ENCODE peak calls at places on chromosomes 11 and 22, in seven cellular contexts. C is CD8-positive, alpha-beta memory T cell; L is GM23248; R is HCT116; I is CD4-positive, alpha-beta memory T cell; Q is adrenal gland; N is HepG2. E is an unnamed sample. For H3K9me3, the result is how much of the 10 kb centered on the place peaks cover.

GRCh38 chr22:19146215-19146968 is 1.9 kb upstream of the ESS2 start:
- DNase-seq in C (no peak), R (no peak), L (no peak), Q (no peak), I (no peak), N (peak), E (no peak)

GRCh38 chr22:38164578-38164953 is 17.1 kb downstream of the PLA2G6 start:
- DNase-seq in Q (no peak), R (no peak), I (no peak), C (no peak), N (no peak), L (no peak), E (no peak)

GRCh38 chr11:33660962-33661361 is 39.7 kb downstream of the C11orf91 start:
- DNase-seq in R (no peak), I (no peak), L (no peak), N (no peak), Q (no peak), C (no peak), E (no peak)

GRCh38 chr11:119460582-119460981 is 37.6 kb upstream of the THY1 start:
- DNase-seq in Q (no peak), I (no peak), L (peak), C (no peak), N (no peak), R (no peak), E (no peak)

GRCh38 chr22:39936523-39937145 is 23.6 kb upstream of the TMA7B start:
- DNase-seq in N (no peak), C (no peak), R (no peak), I (no peak), Q (no peak), L (no peak), E (no peak)

GRCh38 chr11:131859811-131860210 is 489.4 kb downstream of the NTM start:
- DNase-seq in R (no peak), Q (no peak), I (no peak), L (peak), C (no peak), N (no peak), E (no peak)

GRCh38 chr22:46084943-46085830 is 65.1 kb upstream of the PPARA start:
- DNase-seq in R (no peak), I (no peak), Q (peak), C (peak), L (peak), N (no peak), E (no peak)

GRCh38 chr22:26401726-26402125 is 27.3 kb upstream of the ASPHD2 start:
- DNase-seq in L (no peak), C (no peak), I (no peak), R (peak), N (no peak), Q (no peak), E (no peak)

GRCh38 chr11:133988686-133989410 is 32.1 kb upstream of the IGSF9B start:
- DNase-seq in R (no peak), I (no peak), C (no peak), N (no peak), L (no peak), Q (no peak), E (no peak)

GRCh38 chr11:102360681-102361080 is 13.7 kb downstream of the BIRC2 start:
- DNase-seq in L (no peak), I (peak), R (no peak), Q (no peak), N (no peak), C (no peak), E (no peak)

GRCh38 chr22:43990044-43990443 is 34.1 kb upstream of the PARVB start:
- DNase-seq in L (no peak), Q (no peak), R (no peak), C (no peak), I (no peak), N (no peak), E (no peak)

DNA sequence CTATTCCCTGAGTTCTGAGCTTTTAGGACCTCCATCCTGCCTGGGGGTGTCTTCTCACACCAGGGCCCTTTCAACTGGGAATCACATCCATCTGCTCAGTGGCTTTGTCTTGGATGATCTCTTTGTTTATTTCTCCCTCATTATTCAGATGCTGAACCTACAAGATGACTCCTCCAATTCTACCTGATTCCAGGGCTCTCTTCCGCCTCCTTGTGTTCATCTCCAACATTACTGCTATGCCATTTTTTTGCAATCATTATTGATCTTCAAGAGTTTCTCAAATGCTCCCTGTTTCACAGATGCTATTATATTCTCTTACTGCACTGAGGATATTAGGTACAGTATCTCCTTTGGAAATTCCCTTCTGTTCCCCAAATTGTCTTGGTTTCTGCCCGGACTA is 307.7 kb downstream of the SHANK2 start:
- DNase-seq in Q (no peak), I (no peak), L (no peak), C (no peak), N (no peak), R (no peak), E (no peak)
- H3K9me3 ChIP-seq in Q (under half), I (under half), L (under half), C (under half), N (under half), R (under half), E (under half)

DNA sequence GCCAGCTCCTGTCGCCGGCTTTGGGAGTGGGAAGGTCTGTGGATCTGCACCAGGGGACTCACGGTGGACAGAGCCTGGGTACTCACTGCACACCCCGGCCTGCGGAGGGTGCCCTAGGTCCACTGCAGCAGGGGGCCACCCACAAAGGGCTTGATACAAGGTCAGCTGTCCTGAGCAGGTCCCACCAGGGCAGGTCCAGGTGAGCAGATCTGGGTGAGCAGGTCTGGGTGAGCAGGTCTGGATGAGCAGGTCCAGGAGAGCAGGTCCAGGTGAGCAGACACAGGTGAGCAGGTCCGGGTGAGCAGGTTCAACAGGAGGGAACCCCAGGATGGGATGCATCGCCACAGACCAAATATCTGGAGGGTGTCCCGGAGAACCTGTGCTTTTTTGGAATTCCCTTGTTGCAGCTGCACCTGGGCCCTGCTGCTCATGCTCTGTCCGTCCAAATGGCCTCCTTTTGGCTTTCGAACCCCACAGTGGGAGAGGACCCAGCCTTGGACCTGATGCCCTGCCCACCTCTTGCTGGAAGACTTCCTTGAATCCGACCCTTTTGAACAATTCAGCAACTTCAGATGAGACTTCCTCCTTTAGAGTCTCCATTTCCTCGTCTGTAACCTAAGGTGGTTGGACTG is 485.3 kb downstream of the TBC1D22A start:
- DNase-seq in Q (no peak), R (no peak), L (no peak), N (no peak), I (no peak), C (no peak), E (no peak)
- H3K9me3 ChIP-seq in Q (under half), R (under half), L (under half), N (under half), I (under half), C (under half), E (under half)

DNA sequence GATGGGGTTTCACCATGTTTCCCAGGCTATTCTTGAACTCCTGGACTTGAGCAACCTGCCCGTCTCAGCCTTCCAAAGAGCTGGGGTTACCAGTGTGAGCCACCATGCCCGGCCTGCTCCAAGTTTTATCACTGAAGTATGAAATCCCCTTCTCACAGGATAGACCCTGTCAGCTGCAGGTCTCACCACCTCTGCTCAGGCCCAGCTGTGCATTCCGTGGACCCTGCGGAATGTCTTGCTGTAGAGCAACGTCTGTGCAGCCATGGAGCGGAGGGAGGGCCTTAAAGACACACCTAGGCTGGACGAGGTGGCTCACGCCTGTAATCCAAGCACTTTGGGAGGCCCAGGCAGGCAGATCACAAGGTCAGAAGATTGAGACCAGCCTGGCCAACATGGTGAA is 625.4 kb downstream of the BRD1 start:
- DNase-seq in L (no peak), I (no peak), C (no peak), Q (no peak), N (no peak), R (no peak), E (no peak)
- H3K9me3 ChIP-seq in L (under half), I (under half), C (under half), Q (under half), N (under half), R (under half), E (under half)

GRCh38 chr11:13674799-13675509 is 6.5 kb downstream of the FAR1 start:
- DNase-seq in N (no peak), R (no peak), I (no peak), Q (no peak), C (no peak), L (peak), E (no peak)
- H3K9me3 ChIP-seq in N (under half), R (under half), I (under half), Q (under half), C (under half), L (under half), E (under half)

E was measured in T-helper 17 cell.